ENCODE peak calls at places on chromosome 11, in five cellular contexts. One of them, this sample, is unnamed.

GRCh38 chr11:64558869-64559268 is 32.2 kb upstream of the SLC22A12 start:
- DNase-seq in HepG2: no peak
- DNase-seq in HEK293T: no peak
- DNase-seq in GM12878: no peak
- DNase-seq in H1: no peak
- DNase-seq in this sample: no peak

GRCh38 chr11:128709402-128709801 is 15.5 kb downstream of the FLI1 start:
- DNase-seq in HepG2: peak; percentile 12
- DNase-seq in HEK293T: no peak
- DNase-seq in GM12878: no peak
- DNase-seq in H1: no peak
- DNase-seq in this sample: peak; percentile 72

GRCh38 chr11:119671048-119671447 is 58.0 kb downstream of the NECTIN1 start:
- DNase-seq in HepG2: no peak
- DNase-seq in HEK293T: no peak
- DNase-seq in GM12878: no peak
- DNase-seq in H1: no peak
- DNase-seq in this sample: no peak

GRCh38 chr11:122085264-122085663 is 30.8 kb downstream of the BLID start:
- DNase-seq in HepG2: no peak
- DNase-seq in HEK293T: no peak
- DNase-seq in GM12878: no peak
- DNase-seq in H1: no peak
- DNase-seq in this sample: no peak

GRCh38 chr11:28528217-28528616 is 420.0 kb downstream of the METTL15 start:
- DNase-seq in HepG2: no peak
- DNase-seq in HEK293T: no peak
- DNase-seq in GM12878: no peak
- DNase-seq in H1: no peak
- DNase-seq in this sample: no peak

GRCh38 chr11:35285471-35285870 is 133.9 kb downstream of the SLC1A2 start:
- DNase-seq in HepG2: no peak
- DNase-seq in HEK293T: no peak
- DNase-seq in GM12878: no peak
- DNase-seq in H1: no peak
- DNase-seq in this sample: no peak

GRCh38 chr11:127470485-127470884 is 469.9 kb upstream of the KIRREL3 start:
- DNase-seq in HepG2: no peak
- DNase-seq in HEK293T: peak; percentile 19
- DNase-seq in GM12878: no peak
- DNase-seq in H1: peak; percentile 49
- DNase-seq in this sample: no peak

GRCh38 chr11:65903068-65903481 is 2.9 kb upstream of the FOSL1 start:
- DNase-seq in HepG2: peak; percentile 79
- DNase-seq in HEK293T: no peak
- DNase-seq in GM12878: no peak
- DNase-seq in H1: no peak
- DNase-seq in this sample: no peak

GRCh38 chr11:120674537-120674936 is 163.0 kb downstream of the GRIK4 start:
- DNase-seq in HepG2: peak; percentile 94
- DNase-seq in HEK293T: no peak
- DNase-seq in GM12878: no peak
- DNase-seq in H1: no peak
- DNase-seq in this sample: no peak

GRCh38 chr11:101035872-101036271 is 93.7 kb downstream of the PGR start:
- DNase-seq in HepG2: no peak
- DNase-seq in HEK293T: no peak
- DNase-seq in GM12878: no peak
- DNase-seq in H1: no peak
- DNase-seq in this sample: no peak

GRCh38 chr11:35617687-35618496 is at the start of gene FJX1:
- DNase-seq in HepG2: peak; percentile 17
- DNase-seq in HEK293T: peak; percentile 74
- DNase-seq in GM12878: no peak
- DNase-seq in H1: peak; percentile 86
- DNase-seq in this sample: peak; percentile 57

GRCh38 chr11:48047616-48048015 is 67.3 kb downstream of the PTPRJ start:
- DNase-seq in HepG2: no peak
- DNase-seq in HEK293T: no peak
- DNase-seq in GM12878: no peak
- DNase-seq in H1: no peak
- DNase-seq in this sample: no peak

GRCh38 chr11:71558996-71559395 is 6.4 kb upstream of the KRTAP5-10 start:
- DNase-seq in HepG2: no peak
- DNase-seq in HEK293T: no peak
- DNase-seq in GM12878: no peak
- DNase-seq in H1: no peak
- DNase-seq in this sample: no peak

GRCh38 chr11:396948-397548 is 3.0 kb downstream of the PKP3 start:
- DNase-seq in HepG2: peak; percentile 63
- DNase-seq in HEK293T: no peak
- DNase-seq in GM12878: no peak
- DNase-seq in H1: no peak
- DNase-seq in this sample: no peak

GRCh38 chr11:127926721-127927120 is 660.6 kb downstream of the ETS1 start:
- DNase-seq in HepG2: no peak
- DNase-seq in HEK293T: no peak
- DNase-seq in GM12878: no peak
- DNase-seq in H1: no peak
- DNase-seq in this sample: no peak

GRCh38 chr11:103700605-103701004 is 335.8 kb upstream of the DDI1 start:
- DNase-seq in HepG2: no peak
- DNase-seq in HEK293T: no peak
- DNase-seq in GM12878: no peak
- DNase-seq in H1: no peak
- DNase-seq in this sample: no peak

GRCh38 chr11:62446091-62446490 is 27.3 kb downstream of the SCGB1A1 start:
- DNase-seq in HepG2: no peak
- DNase-seq in HEK293T: no peak
- DNase-seq in GM12878: no peak
- DNase-seq in H1: no peak
- DNase-seq in this sample: no peak

GRCh38 chr11:59154585-59154984 is 11.9 kb downstream of the FAM111A start:
- DNase-seq in HepG2: no peak
- DNase-seq in HEK293T: no peak
- DNase-seq in GM12878: no peak
- DNase-seq in H1: no peak
- DNase-seq in this sample: no peak

GRCh38 chr11:64400096-64400495 is 41.1 kb downstream of the RPS6KA4 start:
- DNase-seq in HepG2: no peak
- DNase-seq in HEK293T: no peak
- DNase-seq in GM12878: no peak
- DNase-seq in H1: no peak
- DNase-seq in this sample: no peak

GRCh38 chr11:116481126-116481644 is 291.6 kb downstream of the BUD13 start:
- DNase-seq in HepG2: no peak
- DNase-seq in HEK293T: no peak
- DNase-seq in GM12878: no peak
- DNase-seq in H1: no peak
- DNase-seq in this sample: no peak

GRCh38 chr11:123407124-123407995 is 22.7 kb upstream of the GRAMD1B start:
- DNase-seq in HepG2: peak; percentile 58
- DNase-seq in HEK293T: peak; percentile 67
- DNase-seq in GM12878: no peak
- DNase-seq in H1: peak; percentile 75
- DNase-seq in this sample: peak; percentile 76

GRCh38 chr11:123448798-123449197 is 18.7 kb downstream of the GRAMD1B start:
- DNase-seq in HepG2: no peak
- DNase-seq in HEK293T: no peak
- DNase-seq in GM12878: no peak
- DNase-seq in H1: no peak
- DNase-seq in this sample: no peak

GRCh38 chr11:69115586-69116560 is 39.9 kb upstream of the SMIM38 start:
- DNase-seq in HepG2: no peak
- DNase-seq in HEK293T: no peak
- DNase-seq in GM12878: no peak
- DNase-seq in H1: no peak
- DNase-seq in this sample: no peak

GRCh38 chr11:126150256-126150655 is 61.2 kb downstream of the RPUSD4 start:
- DNase-seq in HepG2: no peak
- DNase-seq in HEK293T: no peak
- DNase-seq in GM12878: no peak
- DNase-seq in H1: no peak
- DNase-seq in this sample: no peak

GRCh38 chr11:64564947-64565889 is 25.8 kb upstream of the SLC22A12 start:
- DNase-seq in HepG2: peak; percentile 51
- DNase-seq in HEK293T: peak; percentile 23
- DNase-seq in GM12878: no peak
- DNase-seq in H1: peak; percentile 73
- DNase-seq in this sample: peak; percentile 46

GRCh38 chr11:108781921-108782320 is 117.1 kb downstream of the DDX10 start:
- DNase-seq in HepG2: no peak
- DNase-seq in HEK293T: no peak
- DNase-seq in GM12878: no peak
- DNase-seq in H1: no peak
- DNase-seq in this sample: no peak

DNA sequence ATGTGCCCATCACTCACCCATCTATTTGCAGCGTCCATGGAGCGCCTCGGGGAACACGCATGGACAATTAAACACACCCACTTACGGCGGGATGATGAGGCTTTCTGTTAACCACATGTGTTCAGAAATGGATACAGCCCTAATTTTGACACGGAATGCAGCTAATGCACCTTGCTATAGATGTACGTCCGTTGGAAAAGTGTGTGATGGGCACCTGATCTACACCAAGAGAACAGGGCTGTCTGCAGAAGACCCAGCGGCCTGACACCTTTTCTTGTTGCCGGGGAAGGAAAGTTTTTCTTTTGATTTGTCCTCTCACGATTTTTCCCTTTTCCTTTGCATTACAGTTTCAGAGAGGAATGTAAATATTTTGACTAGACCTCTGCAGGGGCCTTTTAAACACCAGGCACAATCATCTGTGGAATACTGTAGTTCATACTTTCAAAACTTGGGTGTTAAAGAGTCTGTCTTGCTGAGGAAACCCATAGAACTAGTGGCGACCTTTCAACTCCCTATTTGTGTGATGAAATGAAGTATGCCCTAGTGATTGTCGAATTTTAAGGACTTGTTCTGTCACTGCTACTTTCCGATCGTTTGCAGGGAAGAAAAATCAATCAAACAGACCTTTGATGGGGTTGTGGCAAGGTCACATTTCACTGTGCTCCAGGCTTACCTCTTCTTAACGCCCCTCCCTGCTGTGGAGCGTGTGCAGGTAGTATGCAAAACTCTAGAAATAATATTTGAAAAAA is 16.5 kb upstream of the PAX6 start:
- DNase-seq in HepG2: no peak
- DNase-seq in HEK293T: no peak
- DNase-seq in GM12878: no peak
- DNase-seq in H1: no peak
- DNase-seq in this sample: no peak
- TF ChIP-seq SUZ12 in HepG2: no peak
- TF ChIP-seq SUZ12 in HEK293T: no peak
- TF ChIP-seq SUZ12 in GM12878: no peak
- TF ChIP-seq SUZ12 in H1: peak; percentile 76
- TF ChIP-seq SUZ12 in this sample: peak; percentile 79

GRCh38 chr11:74004694-74005615 is 3.9 kb downstream of the UCP3 start:
- DNase-seq in HepG2: no peak
- DNase-seq in HEK293T: no peak
- DNase-seq in GM12878: no peak
- DNase-seq in H1: no peak
- DNase-seq in this sample: no peak
- TF ChIP-seq SUZ12 in HepG2: no peak
- TF ChIP-seq SUZ12 in HEK293T: no peak
- TF ChIP-seq SUZ12 in GM12878: no peak
- TF ChIP-seq SUZ12 in H1: no peak
- TF ChIP-seq SUZ12 in this sample: no peak

GRCh38 chr11:67613960-67614715 is 7.4 kb downstream of the NDUFV1 start:
- DNase-seq in HepG2: no peak
- DNase-seq in HEK293T: peak; percentile 66
- DNase-seq in GM12878: peak; percentile 88
- DNase-seq in H1: peak; percentile 93
- DNase-seq in this sample: no peak
- TF ChIP-seq SUZ12 in HepG2: no peak
- TF ChIP-seq SUZ12 in HEK293T: no peak
- TF ChIP-seq SUZ12 in GM12878: no peak
- TF ChIP-seq SUZ12 in H1: no peak
- TF ChIP-seq SUZ12 in this sample: no peak

DNA sequence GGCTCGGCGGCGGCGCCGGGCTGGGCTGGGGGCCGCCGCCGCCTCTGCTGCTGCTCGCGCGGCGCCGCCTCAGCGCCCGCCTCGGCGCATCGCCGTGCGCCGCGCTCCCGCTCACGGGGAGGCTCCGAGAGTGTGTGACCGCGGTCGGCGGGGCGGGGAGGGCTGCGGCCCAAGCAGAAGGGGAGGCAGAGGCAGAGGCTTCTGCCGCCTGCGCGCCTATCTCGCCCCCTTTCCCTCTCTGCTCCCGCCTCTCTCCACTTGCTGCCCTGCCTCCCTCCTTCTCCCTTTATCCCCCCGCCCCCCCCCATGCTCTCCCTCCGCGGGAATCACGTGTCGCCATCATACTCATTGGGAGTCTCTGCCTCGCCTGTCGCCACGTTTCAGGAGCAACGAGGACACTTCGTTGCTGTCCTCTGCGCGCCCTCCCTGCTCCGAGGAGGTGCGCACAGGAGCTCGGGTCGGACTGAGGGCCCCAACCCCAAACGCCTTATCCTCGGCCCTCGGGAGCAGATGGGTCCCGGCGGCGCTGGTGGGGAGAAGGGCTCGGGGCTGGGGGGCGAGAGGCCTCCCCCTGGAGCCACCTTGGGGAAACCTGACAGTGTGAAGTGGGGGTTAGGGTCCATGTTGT is at the start of gene GUCY1A2:
- DNase-seq in HepG2: no peak
- DNase-seq in HEK293T: peak; percentile 42
- DNase-seq in GM12878: no peak
- DNase-seq in H1: peak; percentile 59
- DNase-seq in this sample: peak; percentile 23
- TF ChIP-seq SUZ12 in HepG2: no peak
- TF ChIP-seq SUZ12 in HEK293T: no peak
- TF ChIP-seq SUZ12 in GM12878: no peak
- TF ChIP-seq SUZ12 in H1: no peak
- TF ChIP-seq SUZ12 in this sample: no peak

DNA sequence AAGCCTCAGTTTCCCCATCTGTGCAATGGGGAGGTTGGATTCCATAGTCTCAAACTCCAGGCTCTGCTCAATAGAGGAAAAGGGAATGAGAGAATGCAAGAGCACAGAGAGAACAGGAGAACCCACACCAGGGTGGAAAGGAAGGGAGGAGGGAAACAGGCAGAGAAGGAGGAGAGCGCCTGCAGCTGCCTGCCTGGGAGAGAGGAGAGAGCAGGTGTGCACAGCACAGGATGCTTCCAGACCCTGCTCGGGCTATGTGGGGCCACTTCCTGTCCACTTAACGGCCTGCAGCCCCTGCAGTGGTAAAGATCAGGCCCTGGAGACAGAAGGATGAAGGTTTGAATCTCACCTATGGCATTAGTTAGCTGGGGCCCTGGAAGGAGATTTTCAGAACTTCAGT is 12.3 kb downstream of the LRRC32 start:
- DNase-seq in HepG2: no peak
- DNase-seq in HEK293T: no peak
- DNase-seq in GM12878: no peak
- DNase-seq in H1: no peak
- DNase-seq in this sample: no peak
- TF ChIP-seq SUZ12 in HepG2: no peak
- TF ChIP-seq SUZ12 in HEK293T: no peak
- TF ChIP-seq SUZ12 in GM12878: no peak
- TF ChIP-seq SUZ12 in H1: no peak
- TF ChIP-seq SUZ12 in this sample: no peak